ENCODE peak calls at places on chromosomes 11 and 22, in nine cellular contexts. One of them, this sample, is unnamed.

GRCh38 chr11:63015521-63016215 is at the start of gene SLC22A8:
- DNase-seq in HFF-Myc: no peak
- DNase-seq in stomach: no peak
- DNase-seq in pancreas: no peak
- DNase-seq in AG04449: no peak
- DNase-seq in heart right ventricle: no peak
- DNase-seq in T-helper 17 cell: no peak
- DNase-seq in NCI-H1105: no peak
- DNase-seq in body of pancreas: no peak
- DNase-seq in this sample: no peak

GRCh38 chr11:72433455-72434061 is 773 bp downstream of the CLPB start:
- DNase-seq in HFF-Myc: no peak
- DNase-seq in stomach: no peak
- DNase-seq in pancreas: no peak
- DNase-seq in AG04449: no peak
- DNase-seq in heart right ventricle: peak; percentile 22
- DNase-seq in T-helper 17 cell: no peak
- DNase-seq in NCI-H1105: no peak
- DNase-seq in body of pancreas: peak; percentile 21
- DNase-seq in this sample: no peak

GRCh38 chr22:41123151-41123550 is 30.8 kb downstream of the EP300 start:
- DNase-seq in HFF-Myc: no peak
- DNase-seq in stomach: no peak
- DNase-seq in pancreas: no peak
- DNase-seq in AG04449: no peak
- DNase-seq in heart right ventricle: no peak
- DNase-seq in T-helper 17 cell: no peak
- DNase-seq in NCI-H1105: no peak
- DNase-seq in body of pancreas: no peak
- DNase-seq in this sample: no peak

GRCh38 chr11:8631395-8632110 is 37.5 kb upstream of the STK33 start:
- DNase-seq in HFF-Myc: peak; percentile 51
- DNase-seq in stomach: no peak
- DNase-seq in pancreas: no peak
- DNase-seq in AG04449: peak; percentile 67
- DNase-seq in heart right ventricle: no peak
- DNase-seq in T-helper 17 cell: no peak
- DNase-seq in NCI-H1105: no peak
- DNase-seq in body of pancreas: no peak
- DNase-seq in this sample: no peak

GRCh38 chr22:41862160-41862529 is 29.2 kb downstream of the SREBF2 start:
- DNase-seq in HFF-Myc: no peak
- DNase-seq in stomach: no peak
- DNase-seq in pancreas: no peak
- DNase-seq in AG04449: no peak
- DNase-seq in heart right ventricle: no peak
- DNase-seq in T-helper 17 cell: no peak
- DNase-seq in NCI-H1105: no peak
- DNase-seq in body of pancreas: no peak
- DNase-seq in this sample: no peak

GRCh38 chr22:20639750-20640149 is 132.3 kb downstream of the MED15 start:
- DNase-seq in HFF-Myc: no peak
- DNase-seq in stomach: no peak
- DNase-seq in pancreas: no peak
- DNase-seq in AG04449: no peak
- DNase-seq in heart right ventricle: no peak
- DNase-seq in T-helper 17 cell: no peak
- DNase-seq in NCI-H1105: no peak
- DNase-seq in body of pancreas: no peak
- DNase-seq in this sample: no peak

GRCh38 chr11:19460718-19461405 is 220.1 kb upstream of the E2F8 start:
- DNase-seq in HFF-Myc: no peak
- DNase-seq in stomach: no peak
- DNase-seq in pancreas: no peak
- DNase-seq in AG04449: no peak
- DNase-seq in heart right ventricle: peak; percentile 20
- DNase-seq in T-helper 17 cell: no peak
- DNase-seq in NCI-H1105: peak; percentile 24
- DNase-seq in body of pancreas: peak; percentile 20
- DNase-seq in this sample: no peak

GRCh38 chr22:28053871-28054621 is 135.0 kb upstream of the PITPNB start:
- DNase-seq in HFF-Myc: no peak
- DNase-seq in stomach: no peak
- DNase-seq in pancreas: no peak
- DNase-seq in AG04449: no peak
- DNase-seq in heart right ventricle: no peak
- DNase-seq in T-helper 17 cell: no peak
- DNase-seq in NCI-H1105: no peak
- DNase-seq in body of pancreas: no peak
- DNase-seq in this sample: no peak

GRCh38 chr11:95734009-95734572 is 55.5 kb downstream of the FAM76B start:
- DNase-seq in HFF-Myc: no peak
- DNase-seq in stomach: no peak
- DNase-seq in pancreas: no peak
- DNase-seq in AG04449: no peak
- DNase-seq in heart right ventricle: no peak
- DNase-seq in T-helper 17 cell: no peak
- DNase-seq in NCI-H1105: no peak
- DNase-seq in body of pancreas: peak; percentile 8
- DNase-seq in this sample: no peak

GRCh38 chr11:123083623-123084029 is 21.7 kb upstream of the HSPA8 start:
- DNase-seq in HFF-Myc: peak; percentile 99
- DNase-seq in stomach: peak; percentile 76
- DNase-seq in pancreas: no peak
- DNase-seq in AG04449: peak; percentile 82
- DNase-seq in heart right ventricle: peak; percentile 60
- DNase-seq in T-helper 17 cell: no peak
- DNase-seq in NCI-H1105: peak; percentile 51
- DNase-seq in body of pancreas: peak; percentile 74
- DNase-seq in this sample: no peak

GRCh38 chr11:78961186-78961782 is 386.6 kb upstream of the NARS2 start:
- DNase-seq in HFF-Myc: no peak
- DNase-seq in stomach: peak; percentile 28
- DNase-seq in pancreas: no peak
- DNase-seq in AG04449: no peak
- DNase-seq in heart right ventricle: no peak
- DNase-seq in T-helper 17 cell: no peak
- DNase-seq in NCI-H1105: no peak
- DNase-seq in body of pancreas: peak; percentile 51
- DNase-seq in this sample: peak; percentile 26

GRCh38 chr11:9625728-9626127 is 38.1 kb upstream of the SWAP70 start:
- DNase-seq in HFF-Myc: no peak
- DNase-seq in stomach: no peak
- DNase-seq in pancreas: no peak
- DNase-seq in AG04449: no peak
- DNase-seq in heart right ventricle: no peak
- DNase-seq in T-helper 17 cell: no peak
- DNase-seq in NCI-H1105: no peak
- DNase-seq in body of pancreas: no peak
- DNase-seq in this sample: no peak

GRCh38 chr11:47164321-47164720 is 12.4 kb downstream of the ARFGAP2 start:
- DNase-seq in HFF-Myc: no peak
- DNase-seq in stomach: no peak
- DNase-seq in pancreas: no peak
- DNase-seq in AG04449: no peak
- DNase-seq in heart right ventricle: no peak
- DNase-seq in T-helper 17 cell: no peak
- DNase-seq in NCI-H1105: no peak
- DNase-seq in body of pancreas: no peak
- DNase-seq in this sample: no peak

GRCh38 chr11:35216962-35217667 is 78.1 kb downstream of the CD44 start:
- DNase-seq in HFF-Myc: no peak
- DNase-seq in stomach: no peak
- DNase-seq in pancreas: no peak
- DNase-seq in AG04449: no peak
- DNase-seq in heart right ventricle: no peak
- DNase-seq in T-helper 17 cell: no peak
- DNase-seq in NCI-H1105: no peak
- DNase-seq in body of pancreas: peak; percentile 59
- DNase-seq in this sample: no peak

GRCh38 chr22:27181537-27181936 is 524.1 kb downstream of the MIAT start:
- DNase-seq in HFF-Myc: no peak
- DNase-seq in stomach: no peak
- DNase-seq in pancreas: no peak
- DNase-seq in AG04449: no peak
- DNase-seq in heart right ventricle: no peak
- DNase-seq in T-helper 17 cell: no peak
- DNase-seq in NCI-H1105: no peak
- DNase-seq in body of pancreas: no peak
- DNase-seq in this sample: no peak

This sample was measured in frontal cortex.